ENCODE peak calls at places on chromosomes 7 and 10, in eight cellular contexts. F, Q, W, V, A, E, G and H are unnamed samples.

GRCh38 chr7:120997902-120998301 is 9.4 kb downstream of the CPED1 start:
- DNase-seq in F (peak; percentile 24), Q (no peak), W (no peak), V (no peak), A (no peak), E (no peak), G (no peak), H (peak; percentile 82)

GRCh38 chr10:122475581-122475980 is 14.2 kb downstream of the HTRA1 start:
- DNase-seq in F (no peak), Q (no peak), W (no peak), V (no peak), A (no peak), E (no peak), G (no peak), H (no peak)

GRCh38 chr7:82506702-82507101 is 63.1 kb upstream of the CACNA2D1 start:
- DNase-seq in F (peak; percentile 9), Q (no peak), W (no peak), V (no peak), A (no peak), E (no peak), G (no peak), H (no peak)

GRCh38 chr7:24797270-24797669 is 40.0 kb upstream of the GSDME start:
- DNase-seq in F (no peak), Q (no peak), W (no peak), V (no peak), A (no peak), E (no peak), G (no peak), H (no peak)

GRCh38 chr10:90308223-90308622 is 549.6 kb downstream of the HTR7 start:
- DNase-seq in F (no peak), Q (no peak), W (no peak), V (no peak), A (peak; percentile 81), E (no peak), G (no peak), H (no peak)

GRCh38 chr7:41979834-41980307 is 257.1 kb downstream of the GLI3 start:
- DNase-seq in F (no peak), Q (no peak), W (no peak), V (no peak), A (no peak), E (no peak), G (no peak), H (no peak)

GRCh38 chr10:118873080-118873737 is 118.4 kb upstream of the CACUL1 start:
- DNase-seq in F (no peak), Q (no peak), W (no peak), V (no peak), A (no peak), E (no peak), G (no peak), H (no peak)

GRCh38 chr10:98675902-98676301 is 229.2 kb upstream of the HPS1 start:
- DNase-seq in F (no peak), Q (no peak), W (no peak), V (no peak), A (no peak), E (no peak), G (no peak), H (no peak)

GRCh38 chr7:38186593-38187314 is 8.7 kb downstream of the STARD3NL start:
- DNase-seq in F (no peak), Q (no peak), W (no peak), V (no peak), A (no peak), E (no peak), G (no peak), H (no peak)

GRCh38 chr7:51046103-51046466 is 263.4 kb upstream of the GRB10 start:
- DNase-seq in F (no peak), Q (no peak), W (no peak), V (no peak), A (no peak), E (no peak), G (no peak), H (no peak)